ENCODE peak calls at places on chromosomes 3 and 15, in eight cellular contexts. One of them, this sample, is unnamed.

GRCh38 chr3:131072099-131072559 is 45.5 kb downstream of the NEK11 start:
- DNase-seq in cardiac fibroblast: peak
- DNase-seq in thoracic aorta: no peak
- DNase-seq in AG04450: no peak
- DNase-seq in bronchial epithelial cell: no peak
- DNase-seq in body of pancreas: no peak
- DNase-seq in astrocyte: peak
- DNase-seq in mesothelial cell of epicardium: no peak
- DNase-seq in this sample: no peak

GRCh38 chr15:70892002-70892911 is at the start of the genes LRRC49 and THAP10:
- DNase-seq in thoracic aorta: peak
- DNase-seq in bronchial epithelial cell: peak
- DNase-seq in AG04450: peak
- DNase-seq in body of pancreas: peak
- DNase-seq in mesothelial cell of epicardium: peak
- DNase-seq in cardiac fibroblast: peak
- DNase-seq in astrocyte: peak
- DNase-seq in this sample: peak

GRCh38 chr3:150829408-150829807 is 66.4 kb upstream of the SIAH2 start:
- DNase-seq in mesothelial cell of epicardium: no peak
- DNase-seq in cardiac fibroblast: no peak
- DNase-seq in body of pancreas: no peak
- DNase-seq in bronchial epithelial cell: no peak
- DNase-seq in astrocyte: no peak
- DNase-seq in thoracic aorta: no peak
- DNase-seq in AG04450: no peak
- DNase-seq in this sample: no peak

GRCh38 chr3:108190346-108190745 is 31.9 kb downstream of the IFT57 start:
- DNase-seq in cardiac fibroblast: no peak
- DNase-seq in thoracic aorta: no peak
- DNase-seq in body of pancreas: no peak
- DNase-seq in AG04450: no peak
- DNase-seq in astrocyte: no peak
- DNase-seq in bronchial epithelial cell: no peak
- DNase-seq in mesothelial cell of epicardium: no peak
- DNase-seq in this sample: no peak

GRCh38 chr3:44981220-44981619 is 5.2 kb downstream of the EXOSC7 start:
- DNase-seq in mesothelial cell of epicardium: no peak
- DNase-seq in astrocyte: peak
- DNase-seq in thoracic aorta: no peak
- DNase-seq in body of pancreas: no peak
- DNase-seq in cardiac fibroblast: peak
- DNase-seq in AG04450: no peak
- DNase-seq in bronchial epithelial cell: peak
- DNase-seq in this sample: no peak

GRCh38 chr3:49357466-49358216 is 512 bp downstream of the GPX1 start:
- DNase-seq in AG04450: peak
- DNase-seq in astrocyte: peak
- DNase-seq in mesothelial cell of epicardium: peak
- DNase-seq in cardiac fibroblast: peak
- DNase-seq in bronchial epithelial cell: peak
- DNase-seq in body of pancreas: peak
- DNase-seq in thoracic aorta: peak
- DNase-seq in this sample: peak

GRCh38 chr15:62549345-62549970 is 384.4 kb upstream of the C2CD4B start:
- DNase-seq in bronchial epithelial cell: peak
- DNase-seq in cardiac fibroblast: peak
- DNase-seq in thoracic aorta: no peak
- DNase-seq in body of pancreas: peak
- DNase-seq in mesothelial cell of epicardium: no peak
- DNase-seq in AG04450: no peak
- DNase-seq in astrocyte: no peak
- DNase-seq in this sample: no peak

GRCh38 chr3:53482227-53482626 is 12.2 kb upstream of the CACNA1D start:
- DNase-seq in thoracic aorta: no peak
- DNase-seq in astrocyte: no peak
- DNase-seq in cardiac fibroblast: no peak
- DNase-seq in body of pancreas: no peak
- DNase-seq in bronchial epithelial cell: no peak
- DNase-seq in AG04450: no peak
- DNase-seq in mesothelial cell of epicardium: no peak
- DNase-seq in this sample: no peak

GRCh38 chr3:38002940-38003339 is 12.4 kb downstream of the VILL start:
- DNase-seq in thoracic aorta: no peak
- DNase-seq in bronchial epithelial cell: no peak
- DNase-seq in mesothelial cell of epicardium: no peak
- DNase-seq in cardiac fibroblast: no peak
- DNase-seq in astrocyte: no peak
- DNase-seq in body of pancreas: no peak
- DNase-seq in AG04450: no peak
- DNase-seq in this sample: no peak

GRCh38 chr3:143727391-143727790 is 120.9 kb downstream of the SLC9A9 start:
- DNase-seq in AG04450: no peak
- DNase-seq in bronchial epithelial cell: no peak
- DNase-seq in cardiac fibroblast: peak
- DNase-seq in mesothelial cell of epicardium: no peak
- DNase-seq in body of pancreas: no peak
- DNase-seq in thoracic aorta: no peak
- DNase-seq in astrocyte: no peak
- DNase-seq in this sample: no peak

GRCh38 chr3:184039414-184039813 is 7.9 kb downstream of the HTR3D start:
- DNase-seq in mesothelial cell of epicardium: no peak
- DNase-seq in thoracic aorta: no peak
- DNase-seq in cardiac fibroblast: peak
- DNase-seq in body of pancreas: no peak
- DNase-seq in astrocyte: peak
- DNase-seq in bronchial epithelial cell: peak
- DNase-seq in AG04450: no peak
- DNase-seq in this sample: no peak

GRCh38 chr3:66729685-66730393 is 229.0 kb upstream of the LRIG1 start:
- DNase-seq in cardiac fibroblast: no peak
- DNase-seq in astrocyte: no peak
- DNase-seq in thoracic aorta: no peak
- DNase-seq in mesothelial cell of epicardium: no peak
- DNase-seq in body of pancreas: peak
- DNase-seq in AG04450: no peak
- DNase-seq in bronchial epithelial cell: no peak
- DNase-seq in this sample: no peak

GRCh38 chr3:87088984-87089841 is 98.3 kb upstream of the VGLL3 start:
- DNase-seq in bronchial epithelial cell: peak
- DNase-seq in astrocyte: peak
- DNase-seq in body of pancreas: peak
- DNase-seq in mesothelial cell of epicardium: no peak
- DNase-seq in cardiac fibroblast: peak
- DNase-seq in thoracic aorta: peak
- DNase-seq in AG04450: peak
- DNase-seq in this sample: peak

GRCh38 chr15:27686376-27686775 is 412.7 kb downstream of the OCA2 start:
- DNase-seq in mesothelial cell of epicardium: no peak
- DNase-seq in thoracic aorta: no peak
- DNase-seq in cardiac fibroblast: no peak
- DNase-seq in astrocyte: peak
- DNase-seq in body of pancreas: no peak
- DNase-seq in bronchial epithelial cell: peak
- DNase-seq in AG04450: no peak
- DNase-seq in this sample: no peak

GRCh38 chr3:69755795-69756194 is 16.5 kb downstream of the MITF start:
- DNase-seq in astrocyte: no peak
- DNase-seq in body of pancreas: no peak
- DNase-seq in thoracic aorta: no peak
- DNase-seq in cardiac fibroblast: no peak
- DNase-seq in AG04450: no peak
- DNase-seq in mesothelial cell of epicardium: no peak
- DNase-seq in bronchial epithelial cell: no peak
- DNase-seq in this sample: no peak

GRCh38 chr15:100721758-100722550 is 119.6 kb downstream of the ASB7 start:
- DNase-seq in cardiac fibroblast: peak
- DNase-seq in bronchial epithelial cell: peak
- DNase-seq in thoracic aorta: peak
- DNase-seq in mesothelial cell of epicardium: peak
- DNase-seq in AG04450: peak
- DNase-seq in astrocyte: peak
- DNase-seq in body of pancreas: peak
- DNase-seq in this sample: peak

GRCh38 chr15:73799466-73799865 is 46.3 kb upstream of the INSYN1 start:
- DNase-seq in astrocyte: peak
- DNase-seq in AG04450: no peak
- DNase-seq in cardiac fibroblast: peak
- DNase-seq in body of pancreas: no peak
- DNase-seq in thoracic aorta: no peak
- DNase-seq in mesothelial cell of epicardium: no peak
- DNase-seq in bronchial epithelial cell: no peak
- DNase-seq in this sample: no peak

GRCh38 chr3:38108649-38109579 is 28.0 kb downstream of the ACAA1 start:
- DNase-seq in cardiac fibroblast: no peak
- DNase-seq in astrocyte: no peak
- DNase-seq in AG04450: no peak
- DNase-seq in bronchial epithelial cell: no peak
- DNase-seq in mesothelial cell of epicardium: no peak
- DNase-seq in thoracic aorta: no peak
- DNase-seq in body of pancreas: no peak
- DNase-seq in this sample: no peak

GRCh38 chr3:193593666-193594025 is 638 bp downstream of the OPA1 start:
- DNase-seq in thoracic aorta: no peak
- DNase-seq in cardiac fibroblast: peak
- DNase-seq in astrocyte: peak
- DNase-seq in body of pancreas: no peak
- DNase-seq in bronchial epithelial cell: peak
- DNase-seq in AG04450: no peak
- DNase-seq in mesothelial cell of epicardium: no peak
- DNase-seq in this sample: no peak

GRCh38 chr3:150384517-150385212 is 23.4 kb upstream of the TSC22D2 start:
- DNase-seq in mesothelial cell of epicardium: no peak
- DNase-seq in cardiac fibroblast: peak
- DNase-seq in astrocyte: no peak
- DNase-seq in AG04450: no peak
- DNase-seq in bronchial epithelial cell: no peak
- DNase-seq in body of pancreas: no peak
- DNase-seq in thoracic aorta: no peak
- DNase-seq in this sample: no peak

GRCh38 chr15:90837052-90837621 is 31.3 kb upstream of the FURIN start:
- DNase-seq in thoracic aorta: no peak
- DNase-seq in body of pancreas: no peak
- DNase-seq in bronchial epithelial cell: no peak
- DNase-seq in astrocyte: no peak
- DNase-seq in mesothelial cell of epicardium: no peak
- DNase-seq in cardiac fibroblast: no peak
- DNase-seq in AG04450: no peak
- DNase-seq in this sample: no peak

GRCh38 chr3:123444023-123444422 is 4.9 kb downstream of the ADCY5 start:
- DNase-seq in cardiac fibroblast: peak
- DNase-seq in mesothelial cell of epicardium: no peak
- DNase-seq in body of pancreas: no peak
- DNase-seq in thoracic aorta: no peak
- DNase-seq in AG04450: no peak
- DNase-seq in bronchial epithelial cell: no peak
- DNase-seq in astrocyte: no peak
- DNase-seq in this sample: no peak
- TF ChIP-seq CTCF in cardiac fibroblast: no peak
- TF ChIP-seq CTCF in mesothelial cell of epicardium: no peak
- TF ChIP-seq CTCF in body of pancreas: no peak
- TF ChIP-seq CTCF in thoracic aorta: no peak
- TF ChIP-seq CTCF in AG04450: no peak
- TF ChIP-seq CTCF in bronchial epithelial cell: no peak
- TF ChIP-seq CTCF in astrocyte: no peak
- TF ChIP-seq CTCF in this sample: no peak

DNA sequence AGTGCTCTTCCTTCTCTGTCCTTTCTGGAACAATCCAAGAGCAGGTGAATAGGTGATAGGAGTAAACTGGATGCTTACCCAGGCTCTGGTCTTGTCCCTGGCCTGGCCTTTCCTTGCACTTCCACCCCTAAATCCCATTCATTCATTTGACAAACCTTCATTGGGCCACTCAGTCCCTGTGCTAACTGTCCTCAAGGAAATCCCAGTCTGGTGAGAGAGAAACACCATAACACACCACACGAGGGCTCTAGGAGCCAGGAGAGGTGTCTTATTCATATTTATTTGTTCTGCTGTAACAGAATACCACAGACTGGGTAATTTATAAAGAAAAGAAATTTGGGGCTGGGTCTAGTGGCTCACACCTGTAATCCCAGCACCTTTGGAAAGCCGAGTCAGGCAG is 22.8 kb downstream of the EFCC1 start:
- DNase-seq in mesothelial cell of epicardium: no peak
- DNase-seq in cardiac fibroblast: no peak
- DNase-seq in astrocyte: no peak
- DNase-seq in bronchial epithelial cell: peak
- DNase-seq in thoracic aorta: no peak
- DNase-seq in body of pancreas: no peak
- DNase-seq in AG04450: no peak
- DNase-seq in this sample: no peak
- TF ChIP-seq CTCF in mesothelial cell of epicardium: no peak
- TF ChIP-seq CTCF in cardiac fibroblast: peak
- TF ChIP-seq CTCF in astrocyte: no peak
- TF ChIP-seq CTCF in bronchial epithelial cell: peak
- TF ChIP-seq CTCF in thoracic aorta: no peak
- TF ChIP-seq CTCF in body of pancreas: no peak
- TF ChIP-seq CTCF in AG04450: peak
- TF ChIP-seq CTCF in this sample: peak

GRCh38 chr15:88269371-88270062 is 13.0 kb upstream of the NTRK3 start:
- DNase-seq in astrocyte: no peak
- DNase-seq in AG04450: no peak
- DNase-seq in mesothelial cell of epicardium: no peak
- DNase-seq in thoracic aorta: no peak
- DNase-seq in bronchial epithelial cell: no peak
- DNase-seq in cardiac fibroblast: no peak
- DNase-seq in body of pancreas: no peak
- DNase-seq in this sample: no peak

GRCh38 chr15:88276821-88277220 is 20.3 kb upstream of the NTRK3 start:
- DNase-seq in mesothelial cell of epicardium: no peak
- DNase-seq in bronchial epithelial cell: no peak
- DNase-seq in AG04450: no peak
- DNase-seq in cardiac fibroblast: no peak
- DNase-seq in thoracic aorta: no peak
- DNase-seq in astrocyte: no peak
- DNase-seq in body of pancreas: no peak
- DNase-seq in this sample: no peak

GRCh38 chr15:88272421-88272820 is 15.9 kb upstream of the NTRK3 start:
- DNase-seq in cardiac fibroblast: no peak
- DNase-seq in mesothelial cell of epicardium: no peak
- DNase-seq in AG04450: no peak
- DNase-seq in body of pancreas: no peak
- DNase-seq in thoracic aorta: no peak
- DNase-seq in bronchial epithelial cell: no peak
- DNase-seq in astrocyte: no peak
- DNase-seq in this sample: no peak

GRCh38 chr15:88275804-88276203 is 19.3 kb upstream of the NTRK3 start:
- DNase-seq in body of pancreas: no peak
- DNase-seq in AG04450: no peak
- DNase-seq in bronchial epithelial cell: no peak
- DNase-seq in cardiac fibroblast: no peak
- DNase-seq in thoracic aorta: no peak
- DNase-seq in mesothelial cell of epicardium: no peak
- DNase-seq in astrocyte: no peak
- DNase-seq in this sample: no peak

GRCh38 chr15:88274534-88275460 is 18.3 kb upstream of the NTRK3 start:
- DNase-seq in bronchial epithelial cell: peak
- DNase-seq in body of pancreas: peak
- DNase-seq in cardiac fibroblast: peak
- DNase-seq in AG04450: peak
- DNase-seq in astrocyte: no peak
- DNase-seq in thoracic aorta: no peak
- DNase-seq in mesothelial cell of epicardium: peak
- DNase-seq in this sample: peak
- TF ChIP-seq CTCF in bronchial epithelial cell: peak
- TF ChIP-seq CTCF in body of pancreas: peak
- TF ChIP-seq CTCF in cardiac fibroblast: peak
- TF ChIP-seq CTCF in AG04450: peak
- TF ChIP-seq CTCF in astrocyte: peak
- TF ChIP-seq CTCF in thoracic aorta: peak
- TF ChIP-seq CTCF in mesothelial cell of epicardium: peak
- TF ChIP-seq CTCF in this sample: peak

GRCh38 chr15:51245628-51246027 is 92.8 kb downstream of the CYP19A1 start:
- DNase-seq in cardiac fibroblast: no peak
- DNase-seq in mesothelial cell of epicardium: no peak
- DNase-seq in astrocyte: no peak
- DNase-seq in body of pancreas: no peak
- DNase-seq in thoracic aorta: no peak
- DNase-seq in AG04450: no peak
- DNase-seq in bronchial epithelial cell: no peak
- DNase-seq in this sample: no peak
- TF ChIP-seq CTCF in cardiac fibroblast: no peak
- TF ChIP-seq CTCF in mesothelial cell of epicardium: no peak
- TF ChIP-seq CTCF in astrocyte: no peak
- TF ChIP-seq CTCF in body of pancreas: no peak
- TF ChIP-seq CTCF in thoracic aorta: no peak
- TF ChIP-seq CTCF in AG04450: no peak
- TF ChIP-seq CTCF in bronchial epithelial cell: no peak
- TF ChIP-seq CTCF in this sample: no peak

This sample was measured in left ventricle myocardium inferior.